ENCODE peak calls at places on chromosome 1, in nine cellular contexts. Q, E, X, D, G, B, U, K and L are unnamed samples.

GRCh38 chr1:212173572-212173971 is 111.6 kb upstream of the PPP2R5A start:
- DNase-seq in G (no peak), U (no peak), X (no peak), Q (no peak), D (no peak), K (no peak), B (no peak), E (no peak), L (no peak)

GRCh38 chr1:11516961-11517635 is 38.1 kb downstream of the DISP3 start:
- DNase-seq in Q (no peak), D (no peak), K (no peak), U (no peak), B (peak; percentile 52), G (no peak), E (no peak), X (no peak), L (no peak)

GRCh38 chr1:97903626-97904025 is 17.2 kb downstream of the DPYD start:
- DNase-seq in X (peak; percentile 24), D (no peak), U (no peak), G (no peak), K (no peak), Q (no peak), E (no peak), B (no peak), L (no peak)

GRCh38 chr1:10020668-10021067 is 12.1 kb upstream of the UBE4B start:
- DNase-seq in Q (no peak), X (no peak), B (no peak), D (no peak), E (no peak), U (no peak), G (no peak), K (no peak), L (peak; percentile 34)

GRCh38 chr1:204438628-204439027 is 27.0 kb upstream of the PPP1R15B start:
- DNase-seq in D (peak; percentile 61), B (no peak), G (peak; percentile 96), Q (no peak), U (peak; percentile 48), X (peak; percentile 94), E (peak; percentile 99), K (no peak), L (peak; percentile 97)

GRCh38 chr1:12276225-12276624 is 46.4 kb downstream of the VPS13D start:
- DNase-seq in D (no peak), U (no peak), X (peak; percentile 34), B (no peak), G (no peak), K (no peak), Q (peak; percentile 73), E (peak; percentile 53), L (peak; percentile 67)

GRCh38 chr1:26034504-26035202 is 11.3 kb downstream of the SLC30A2 start:
- DNase-seq in X (no peak), Q (peak; percentile 45), U (no peak), G (no peak), D (no peak), E (no peak), B (no peak), K (no peak), L (no peak)

GRCh38 chr1:2546515-2547209 is 9.5 kb upstream of the TNFRSF14 start:
- DNase-seq in Q (peak; percentile 94), G (no peak), X (peak; percentile 52), U (peak; percentile 81), D (peak; percentile 87), K (peak; percentile 95), B (peak; percentile 94), E (peak; percentile 98), L (peak; percentile 62)

GRCh38 chr1:232170909-232171308 is 459.0 kb downstream of the SIPA1L2 start:
- DNase-seq in K (no peak), E (peak; percentile 20), D (no peak), G (no peak), Q (no peak), U (no peak), B (no peak), X (no peak), L (no peak)

GRCh38 chr1:25462732-25463131 is 32.0 kb downstream of the MACO1 start:
- DNase-seq in D (no peak), B (no peak), U (no peak), E (no peak), X (no peak), K (no peak), G (no peak), Q (no peak), L (peak; percentile 39)

GRCh38 chr1:19344372-19344810 is 32.3 kb downstream of the SLC66A1 start:
- DNase-seq in K (peak; percentile 51), G (no peak), D (peak; percentile 69), X (no peak), B (peak; percentile 80), U (peak; percentile 61), E (peak; percentile 50), Q (peak; percentile 77), L (peak; percentile 57)

GRCh38 chr1:220927442-220927841 is 48.2 kb downstream of the HLX start:
- DNase-seq in K (no peak), X (no peak), G (no peak), D (no peak), E (no peak), Q (no peak), U (no peak), B (no peak), L (no peak)

GRCh38 chr1:79811173-79811572 is 804.6 kb upstream of the ADGRL4 start:
- DNase-seq in K (no peak), D (no peak), Q (no peak), G (peak; percentile 38), E (peak; percentile 68), B (no peak), X (peak; percentile 22), U (no peak), L (peak; percentile 61)

GRCh38 chr1:23478896-23479790 is 4.8 kb downstream of the ASAP3 start:
- DNase-seq in K (no peak), X (peak; percentile 30), Q (no peak), B (peak; percentile 87), G (no peak), D (peak; percentile 89), U (peak; percentile 85), E (peak; percentile 50), L (peak; percentile 87)

GRCh38 chr1:93349231-93350135 is 3.8 kb downstream of the DR1 start:
- DNase-seq in U (no peak), Q (no peak), D (no peak), E (peak; percentile 25), X (no peak), G (no peak), K (no peak), B (no peak), L (peak; percentile 51)

GRCh38 chr1:97457446-97458089 is 463.3 kb downstream of the DPYD start:
- DNase-seq in E (no peak), U (no peak), X (no peak), D (no peak), Q (no peak), B (no peak), K (no peak), G (no peak), L (no peak)

GRCh38 chr1:156839426-156840109 is 19.3 kb downstream of the INSRR start:
- DNase-seq in Q (peak; percentile 50), K (no peak), X (no peak), U (no peak), B (no peak), E (no peak), D (no peak), G (no peak), L (no peak)
- H3K27me3 ChIP-seq in Q (peaks cover 81% of the 10 kb centered on the region), K (peaks cover 16% of the 10 kb centered on the region), X (peaks cover 26% of the 10 kb centered on the region), U (peaks cover 63% of the 10 kb centered on the region), B (peaks cover 41% of the 10 kb centered on the region), E (no peaks in the 10 kb centered on the region), D (peaks cover 17% of the 10 kb centered on the region), G (peaks cover 78% of the 10 kb centered on the region), L (peaks cover 38% of the 10 kb centered on the region)

GRCh38 chr1:230715510-230715909 is 1.6 kb upstream of the AGT start:
- DNase-seq in X (no peak), Q (no peak), E (no peak), B (no peak), U (no peak), G (no peak), K (no peak), D (no peak), L (no peak)
- TF ChIP-seq CTCF in X (peak; percentile 18), Q (no peak), E (peak; percentile 47), B (no peak), U (no peak), G (no peak), K (no peak), D (no peak), L (no peak)

GRCh38 chr1:77292551-77292950 is 10.7 kb downstream of the AK5 start:
- DNase-seq in E (no peak), K (no peak), B (no peak), D (no peak), U (no peak), X (no peak), G (no peak), Q (no peak), L (no peak)

GRCh38 chr1:77287535-77287934 is 5.7 kb downstream of the AK5 start:
- DNase-seq in D (no peak), X (no peak), Q (no peak), K (no peak), G (no peak), B (no peak), E (no peak), U (no peak), L (peak; percentile 9)

GRCh38 chr1:77290576-77290975 is 8.8 kb downstream of the AK5 start:
- DNase-seq in K (no peak), D (no peak), B (no peak), U (no peak), G (no peak), E (no peak), Q (no peak), X (no peak), L (no peak)

GRCh38 chr1:77283701-77284425 is 2.0 kb downstream of the AK5 start:
- DNase-seq in U (no peak), G (no peak), Q (no peak), B (no peak), X (no peak), K (no peak), E (no peak), D (no peak), L (no peak)

DNA sequence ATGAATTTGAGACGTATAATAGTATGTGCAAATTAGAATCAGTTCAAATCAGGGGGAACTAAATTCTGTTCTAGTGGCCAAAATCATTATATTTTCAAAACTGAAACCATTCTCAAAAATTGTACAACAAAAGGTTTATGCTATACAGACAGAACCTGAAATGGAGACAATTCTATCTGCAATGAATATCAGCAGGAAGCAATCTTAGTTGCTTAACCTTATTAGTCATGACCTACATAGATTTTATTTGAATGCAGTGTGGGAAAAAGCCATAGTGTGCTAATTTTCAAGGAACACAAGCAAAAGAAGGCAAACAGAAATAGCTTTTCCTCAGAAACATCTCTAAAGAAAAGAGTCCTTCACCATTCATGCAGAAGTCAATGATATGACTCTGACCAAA is 6.5 kb downstream of the AK5 start:
- DNase-seq in K (no peak), E (peak; percentile 53), X (no peak), B (no peak), D (no peak), G (no peak), Q (no peak), U (no peak), L (no peak)
- H3K27me3 ChIP-seq in K (peaks cover 6% of the 10 kb centered on the region), E (no peaks in the 10 kb centered on the region), X (no peaks in the 10 kb centered on the region), B (peaks cover 25% of the 10 kb centered on the region), D (peaks cover 7% of the 10 kb centered on the region), G (no peaks in the 10 kb centered on the region), Q (peaks cover 16% of the 10 kb centered on the region), U (no peaks in the 10 kb centered on the region), L (peaks cover 32% of the 10 kb centered on the region)

DNA sequence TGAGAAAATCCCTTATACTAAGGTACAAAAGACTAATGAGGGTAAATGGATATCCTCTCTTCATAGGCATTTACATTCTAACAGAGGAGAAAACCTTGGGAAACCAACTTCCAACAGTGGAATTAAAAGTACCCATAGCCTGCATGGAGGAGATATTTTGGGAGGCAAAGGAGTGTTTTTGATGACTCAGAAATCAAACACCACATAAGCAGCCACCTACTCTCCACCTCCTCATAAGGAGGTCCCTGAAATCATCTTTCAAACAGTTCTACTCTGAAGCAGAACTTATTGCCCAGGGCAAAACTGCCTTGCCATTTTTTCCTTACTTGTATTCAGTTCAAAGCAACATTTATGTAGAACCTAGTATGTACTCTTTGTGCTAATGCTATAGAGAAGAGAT is 211.3 kb downstream of the KCNH1 start:
- DNase-seq in U (no peak), G (no peak), D (no peak), B (no peak), X (no peak), Q (no peak), E (no peak), K (no peak), L (no peak)
- TF ChIP-seq CTCF in U (no peak), G (no peak), D (no peak), B (no peak), X (no peak), Q (no peak), E (no peak), K (no peak), L (no peak)